ENCODE peak calls at places on chromosomes 11 and 22, in four cellular contexts. A is adrenal gland, W is spleen, V is left lung. L is an unnamed sample. For H3K4me1, the result is how much of the 10 kb centered on the place peaks cover.

GRCh38 chr11:59755701-59756495 is 722 bp downstream of the STX3 start:
- DNase-seq in A (peak), W (peak), V (peak), L (peak)

GRCh38 chr11:77377734-77378133 is 76.2 kb upstream of the GDPD4 start:
- DNase-seq in A (no peak), W (no peak), V (peak), L (no peak)

GRCh38 chr11:14422052-14422813 is 63.2 kb upstream of the RRAS2 start:
- DNase-seq in A (peak), W (peak), V (peak), L (peak)

GRCh38 chr11:76083563-76084451 is 122.5 kb downstream of the WNT11 start:
- DNase-seq in A (no peak), W (no peak), V (no peak), L (no peak)

GRCh38 chr11:115910379-115910778 is 406.2 kb upstream of the CADM1 start:
- DNase-seq in A (no peak), W (no peak), V (no peak), L (no peak)

GRCh38 chr11:67732045-67732787 is 57.8 kb upstream of the ALDH3B2 start:
- DNase-seq in A (no peak), W (no peak), V (peak), L (no peak)

GRCh38 chr11:12170984-12171383 is 60.6 kb downstream of the MICAL2 start:
- DNase-seq in A (peak), W (no peak), V (no peak), L (no peak)

GRCh38 chr11:12253843-12254281 is 123.5 kb upstream of the PARVA start:
- DNase-seq in A (peak), W (no peak), V (no peak), L (peak)

GRCh38 chr11:73839123-73839457 is 37.6 kb downstream of the COA4 start:
- DNase-seq in A (no peak), W (no peak), V (no peak), L (no peak)

GRCh38 chr11:6057452-6057851 is 26.9 kb upstream of the OR56A1 start:
- DNase-seq in A (no peak), W (no peak), V (no peak), L (no peak)

GRCh38 chr11:72812604-72812967 is 1.6 kb upstream of the ATG16L2 start:
- DNase-seq in A (peak), W (peak), V (no peak), L (no peak)

GRCh38 chr11:72814831-72815618 is 814 bp downstream of the ATG16L2 start:
- DNase-seq in A (no peak), W (peak), V (no peak), L (peak)

GRCh38 chr11:72812968-72813739 is 1.1 kb upstream of the ATG16L2 start:
- DNase-seq in A (peak), W (peak), V (no peak), L (peak)

GRCh38 chr11:72814139-72814830 is at the start of gene ATG16L2:
- DNase-seq in A (peak), W (peak), V (peak), L (peak)

DNA sequence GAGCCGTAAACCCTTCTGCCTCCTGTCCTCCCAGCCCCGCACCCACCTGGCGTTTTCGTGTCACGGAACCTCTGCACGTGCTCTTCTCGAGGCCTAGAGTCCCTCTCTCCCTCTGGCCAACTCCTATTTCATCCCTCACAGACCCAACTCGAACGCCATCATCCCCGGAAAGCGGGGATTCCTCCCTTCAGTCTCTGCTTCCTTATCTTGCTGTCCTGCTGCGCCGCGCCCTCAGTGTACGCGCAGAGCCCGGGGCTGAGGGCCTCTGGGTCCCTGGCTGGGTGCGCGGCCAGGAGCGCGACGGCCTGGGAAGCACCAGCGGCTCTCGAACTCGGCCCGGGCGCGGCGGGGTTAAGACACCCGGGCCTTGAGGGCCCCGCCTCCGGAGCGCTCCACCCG is 472 bp upstream of the ATG16L2 start:
- DNase-seq in A (peak), W (peak), V (peak), L (peak)
- H3K4me1 ChIP-seq in A (under half), W (half or more), V (half or more), L (under half)

DNA sequence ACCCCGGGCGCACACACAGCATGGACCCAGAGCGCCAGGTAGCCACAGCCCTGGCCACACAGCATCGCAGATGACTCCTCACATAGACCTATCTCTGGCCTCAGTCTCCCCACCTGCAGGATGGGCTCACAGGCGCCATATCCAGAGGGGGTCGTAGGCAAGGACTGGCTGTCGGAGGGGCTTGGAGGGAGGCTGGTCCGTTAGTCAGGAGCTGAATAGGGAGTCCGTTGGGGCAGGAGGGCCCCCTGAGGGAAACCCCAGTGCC is 2.1 kb downstream of the PLXNB2 start:
- DNase-seq in A (no peak), W (no peak), V (no peak), L (no peak)
- H3K4me1 ChIP-seq in A (half or more), W (half or more), V (half or more), L (under half)

GRCh38 chr11:102071497-102072472 is 24.5 kb downstream of the CFAP300 start:
- DNase-seq in A (no peak), W (no peak), V (no peak), L (no peak)
- H3K4me1 ChIP-seq in A (under half), W (under half), V (under half), L (under half)

DNA sequence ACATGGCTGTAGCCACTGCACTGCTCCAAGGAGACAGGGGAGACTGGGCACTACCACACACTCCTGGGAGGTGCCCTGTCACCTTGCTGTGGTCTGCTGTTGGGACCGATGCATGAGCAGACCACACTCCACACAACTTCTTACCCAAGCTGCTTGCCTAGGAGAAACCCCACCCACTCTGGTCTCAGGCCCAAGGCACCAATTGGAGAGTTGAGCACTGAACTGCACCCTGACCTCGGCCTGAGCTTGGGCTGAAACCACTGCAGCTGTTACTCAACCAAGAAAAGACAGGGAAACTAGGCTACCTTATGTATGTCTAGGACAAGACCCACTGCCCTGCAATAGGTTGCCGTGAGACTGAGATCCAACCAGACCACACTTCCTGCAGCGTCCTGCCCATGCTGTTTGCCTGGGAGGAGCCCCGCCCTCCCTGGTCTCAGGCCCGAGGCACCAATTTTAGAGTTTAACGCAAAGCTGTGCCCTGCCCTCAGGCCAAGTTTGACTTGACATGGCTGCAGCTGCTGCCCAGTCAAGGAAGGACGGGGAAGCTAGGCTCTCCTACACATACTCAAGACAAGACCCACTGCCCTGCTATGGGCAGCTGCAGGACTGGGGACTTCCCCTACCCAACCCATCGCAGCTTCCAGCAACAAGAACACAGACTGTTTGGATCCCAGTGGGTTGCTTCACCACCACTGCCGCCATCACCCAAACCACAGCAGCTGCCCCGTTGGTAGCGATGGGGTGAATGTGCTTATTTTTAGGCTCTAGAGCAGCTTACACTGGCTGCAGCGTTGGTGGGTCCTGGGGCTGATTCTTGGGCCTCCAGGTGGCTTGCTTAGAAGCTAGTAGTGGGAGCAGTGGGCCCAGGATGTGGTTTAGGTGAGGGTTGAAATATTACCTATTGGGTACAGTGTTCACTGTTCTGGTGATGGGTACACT is 66.8 kb downstream of the BRD1 start:
- DNase-seq in A (no peak), W (peak), V (peak), L (peak)
- H3K4me1 ChIP-seq in A (under half), W (under half), V (under half), L (under half)

DNA sequence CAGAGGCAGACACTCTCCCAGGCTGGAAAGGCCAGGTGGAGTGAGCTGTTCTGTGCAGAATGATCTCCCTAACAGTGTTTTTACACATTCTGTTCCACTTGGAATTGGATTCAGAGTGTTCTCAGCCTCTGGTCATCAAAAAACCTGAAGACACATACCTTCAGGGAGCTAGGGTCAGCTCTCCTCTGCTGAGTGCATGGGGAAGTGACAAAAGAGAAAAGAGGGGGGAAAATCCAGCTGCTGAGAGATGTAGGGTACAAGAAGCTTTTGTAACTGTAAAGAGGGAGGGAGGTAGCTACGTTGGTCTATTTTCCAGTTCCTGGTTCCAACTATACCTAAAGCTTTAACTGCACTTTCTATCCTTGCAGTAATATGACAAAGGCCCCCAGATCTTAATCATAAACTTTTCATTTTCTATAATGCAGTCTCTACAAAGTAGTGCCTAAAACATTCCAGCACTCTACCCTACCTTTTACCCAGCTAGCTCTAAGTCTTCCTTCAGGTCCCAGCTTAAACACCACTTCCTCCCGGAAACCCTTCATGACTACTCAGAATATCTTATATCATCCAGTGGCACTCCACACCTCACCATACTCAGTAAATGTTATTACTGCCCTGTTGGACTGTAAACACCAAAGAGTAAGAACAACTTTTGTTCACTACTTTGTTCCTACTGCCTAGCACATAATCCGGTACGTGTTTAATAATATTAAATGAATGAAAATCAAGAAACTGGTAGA is 9.2 kb downstream of the MAPK1 start:
- DNase-seq in A (no peak), W (no peak), V (no peak), L (no peak)
- H3K4me1 ChIP-seq in A (half or more), W (half or more), V (half or more), L (under half)

L was measured in Peyer's patch.